ENCODE peak calls at places on chromosome 21, in six cellular contexts. One of them, this sample, is unnamed.

GRCh38 chr21:17539743-17540341 is 27.0 kb downstream of the CXADR start:
- DNase-seq in DMS 273 treated with DMSO at 0.1 percent for 48 hours: no peak
- DNase-seq in GM12865: no peak
- DNase-seq in ovary: no peak
- DNase-seq in Calu3: no peak
- DNase-seq in activated naive CD8-positive, alpha-beta T cell treated with anti-CD3 and anti-CD28 coated beads for 36 hours: no peak
- DNase-seq in this sample: no peak

GRCh38 chr21:32359719-32360260 is 33.0 kb downstream of the URB1 start:
- DNase-seq in DMS 273 treated with DMSO at 0.1 percent for 48 hours: no peak
- DNase-seq in GM12865: no peak
- DNase-seq in ovary: no peak
- DNase-seq in Calu3: peak
- DNase-seq in activated naive CD8-positive, alpha-beta T cell treated with anti-CD3 and anti-CD28 coated beads for 36 hours: no peak
- DNase-seq in this sample: peak

GRCh38 chr21:15687208-15687607 is 42.6 kb upstream of the USP25 start:
- DNase-seq in DMS 273 treated with DMSO at 0.1 percent for 48 hours: no peak
- DNase-seq in GM12865: no peak
- DNase-seq in ovary: no peak
- DNase-seq in Calu3: no peak
- DNase-seq in activated naive CD8-positive, alpha-beta T cell treated with anti-CD3 and anti-CD28 coated beads for 36 hours: no peak
- DNase-seq in this sample: no peak

GRCh38 chr21:33388188-33388587 is 15.0 kb upstream of the IFNGR2 start:
- DNase-seq in DMS 273 treated with DMSO at 0.1 percent for 48 hours: no peak
- DNase-seq in GM12865: no peak
- DNase-seq in ovary: no peak
- DNase-seq in Calu3: no peak
- DNase-seq in activated naive CD8-positive, alpha-beta T cell treated with anti-CD3 and anti-CD28 coated beads for 36 hours: no peak
- DNase-seq in this sample: no peak

GRCh38 chr21:28018741-28019669 is 973.7 kb downstream of the LTN1 start:
- DNase-seq in DMS 273 treated with DMSO at 0.1 percent for 48 hours: no peak
- DNase-seq in GM12865: peak
- DNase-seq in ovary: no peak
- DNase-seq in Calu3: peak
- DNase-seq in activated naive CD8-positive, alpha-beta T cell treated with anti-CD3 and anti-CD28 coated beads for 36 hours: no peak
- DNase-seq in this sample: peak

GRCh38 chr21:41929248-41929647 is 24.6 kb downstream of the C2CD2 start:
- DNase-seq in DMS 273 treated with DMSO at 0.1 percent for 48 hours: no peak
- DNase-seq in GM12865: no peak
- DNase-seq in ovary: no peak
- DNase-seq in Calu3: no peak
- DNase-seq in activated naive CD8-positive, alpha-beta T cell treated with anti-CD3 and anti-CD28 coated beads for 36 hours: no peak
- DNase-seq in this sample: no peak

GRCh38 chr21:26162081-26162480 is 8.5 kb downstream of the APP start:
- DNase-seq in DMS 273 treated with DMSO at 0.1 percent for 48 hours: no peak
- DNase-seq in GM12865: no peak
- DNase-seq in ovary: no peak
- DNase-seq in Calu3: no peak
- DNase-seq in activated naive CD8-positive, alpha-beta T cell treated with anti-CD3 and anti-CD28 coated beads for 36 hours: no peak
- DNase-seq in this sample: no peak

GRCh38 chr21:35043549-35043948 is 5.6 kb downstream of the RUNX1 start:
- DNase-seq in DMS 273 treated with DMSO at 0.1 percent for 48 hours: no peak
- DNase-seq in GM12865: peak
- DNase-seq in ovary: no peak
- DNase-seq in Calu3: no peak
- DNase-seq in activated naive CD8-positive, alpha-beta T cell treated with anti-CD3 and anti-CD28 coated beads for 36 hours: no peak
- DNase-seq in this sample: no peak

GRCh38 chr21:45788635-45789506 is 145.3 kb downstream of the PCBP3 start:
- DNase-seq in DMS 273 treated with DMSO at 0.1 percent for 48 hours: no peak
- DNase-seq in GM12865: no peak
- DNase-seq in ovary: no peak
- DNase-seq in Calu3: no peak
- DNase-seq in activated naive CD8-positive, alpha-beta T cell treated with anti-CD3 and anti-CD28 coated beads for 36 hours: no peak
- DNase-seq in this sample: no peak

GRCh38 chr21:42176864-42177263 is 42.1 kb upstream of the ABCG1 start:
- DNase-seq in DMS 273 treated with DMSO at 0.1 percent for 48 hours: no peak
- DNase-seq in GM12865: no peak
- DNase-seq in ovary: no peak
- DNase-seq in Calu3: no peak
- DNase-seq in activated naive CD8-positive, alpha-beta T cell treated with anti-CD3 and anti-CD28 coated beads for 36 hours: no peak
- DNase-seq in this sample: no peak

GRCh38 chr21:27831177-27831576 is 864.3 kb upstream of the ADAMTS5 start:
- DNase-seq in DMS 273 treated with DMSO at 0.1 percent for 48 hours: no peak
- DNase-seq in GM12865: no peak
- DNase-seq in ovary: no peak
- DNase-seq in Calu3: no peak
- DNase-seq in activated naive CD8-positive, alpha-beta T cell treated with anti-CD3 and anti-CD28 coated beads for 36 hours: no peak
- DNase-seq in this sample: no peak

GRCh38 chr21:24224411-24224810 is 1382.9 kb downstream of the MRPL39 start:
- DNase-seq in DMS 273 treated with DMSO at 0.1 percent for 48 hours: no peak
- DNase-seq in GM12865: no peak
- DNase-seq in ovary: no peak
- DNase-seq in Calu3: no peak
- DNase-seq in activated naive CD8-positive, alpha-beta T cell treated with anti-CD3 and anti-CD28 coated beads for 36 hours: no peak
- DNase-seq in this sample: no peak

GRCh38 chr21:44703731-44704635 is 7.0 kb downstream of the KRTAP10-12 start:
- DNase-seq in DMS 273 treated with DMSO at 0.1 percent for 48 hours: no peak
- DNase-seq in GM12865: no peak
- DNase-seq in ovary: no peak
- DNase-seq in Calu3: no peak
- DNase-seq in activated naive CD8-positive, alpha-beta T cell treated with anti-CD3 and anti-CD28 coated beads for 36 hours: no peak
- DNase-seq in this sample: no peak

GRCh38 chr21:32776743-32777142 is 5.2 kb upstream of the PAXBP1 start:
- DNase-seq in DMS 273 treated with DMSO at 0.1 percent for 48 hours: no peak
- DNase-seq in GM12865: no peak
- DNase-seq in ovary: no peak
- DNase-seq in Calu3: no peak
- DNase-seq in activated naive CD8-positive, alpha-beta T cell treated with anti-CD3 and anti-CD28 coated beads for 36 hours: no peak
- DNase-seq in this sample: no peak

GRCh38 chr21:38219049-38219628 is 37.7 kb upstream of the KCNJ15 start:
- DNase-seq in DMS 273 treated with DMSO at 0.1 percent for 48 hours: peak
- DNase-seq in GM12865: peak
- DNase-seq in ovary: peak
- DNase-seq in Calu3: peak
- DNase-seq in activated naive CD8-positive, alpha-beta T cell treated with anti-CD3 and anti-CD28 coated beads for 36 hours: peak
- DNase-seq in this sample: peak

GRCh38 chr21:44528634-44528995 is 11.4 kb downstream of the KRTAP10-1 start:
- DNase-seq in DMS 273 treated with DMSO at 0.1 percent for 48 hours: no peak
- DNase-seq in GM12865: no peak
- DNase-seq in ovary: no peak
- DNase-seq in Calu3: no peak
- DNase-seq in activated naive CD8-positive, alpha-beta T cell treated with anti-CD3 and anti-CD28 coated beads for 36 hours: no peak
- DNase-seq in this sample: no peak

GRCh38 chr21:44767834-44768831 is 33.5 kb downstream of the UBE2G2 start:
- DNase-seq in DMS 273 treated with DMSO at 0.1 percent for 48 hours: no peak
- DNase-seq in GM12865: no peak
- DNase-seq in ovary: no peak
- DNase-seq in Calu3: no peak
- DNase-seq in activated naive CD8-positive, alpha-beta T cell treated with anti-CD3 and anti-CD28 coated beads for 36 hours: no peak
- DNase-seq in this sample: no peak

GRCh38 chr21:46130721-46131720 is 24.4 kb downstream of the FTCD start:
- DNase-seq in DMS 273 treated with DMSO at 0.1 percent for 48 hours: no peak
- DNase-seq in GM12865: no peak
- DNase-seq in ovary: no peak
- DNase-seq in Calu3: no peak
- DNase-seq in activated naive CD8-positive, alpha-beta T cell treated with anti-CD3 and anti-CD28 coated beads for 36 hours: no peak
- DNase-seq in this sample: no peak

GRCh38 chr21:14683021-14683420 is 136.9 kb upstream of the SAMSN1 start:
- DNase-seq in DMS 273 treated with DMSO at 0.1 percent for 48 hours: no peak
- DNase-seq in GM12865: no peak
- DNase-seq in ovary: no peak
- DNase-seq in Calu3: no peak
- DNase-seq in activated naive CD8-positive, alpha-beta T cell treated with anti-CD3 and anti-CD28 coated beads for 36 hours: no peak
- DNase-seq in this sample: no peak

GRCh38 chr21:45309541-45310381 is 22.1 kb upstream of the POFUT2 start:
- DNase-seq in DMS 273 treated with DMSO at 0.1 percent for 48 hours: no peak
- DNase-seq in GM12865: no peak
- DNase-seq in ovary: peak
- DNase-seq in Calu3: no peak
- DNase-seq in activated naive CD8-positive, alpha-beta T cell treated with anti-CD3 and anti-CD28 coated beads for 36 hours: no peak
- DNase-seq in this sample: no peak

GRCh38 chr21:26082549-26082948 is 88.0 kb downstream of the APP start:
- DNase-seq in DMS 273 treated with DMSO at 0.1 percent for 48 hours: no peak
- DNase-seq in GM12865: no peak
- DNase-seq in ovary: no peak
- DNase-seq in Calu3: no peak
- DNase-seq in activated naive CD8-positive, alpha-beta T cell treated with anti-CD3 and anti-CD28 coated beads for 36 hours: no peak
- DNase-seq in this sample: no peak

GRCh38 chr21:36591326-36591970 is 107.5 kb upstream of the SIM2 start:
- DNase-seq in DMS 273 treated with DMSO at 0.1 percent for 48 hours: no peak
- DNase-seq in GM12865: no peak
- DNase-seq in ovary: no peak
- DNase-seq in Calu3: no peak
- DNase-seq in activated naive CD8-positive, alpha-beta T cell treated with anti-CD3 and anti-CD28 coated beads for 36 hours: no peak
- DNase-seq in this sample: no peak

GRCh38 chr21:34915364-34915834 is 133.7 kb downstream of the RUNX1 start:
- DNase-seq in DMS 273 treated with DMSO at 0.1 percent for 48 hours: no peak
- DNase-seq in GM12865: no peak
- DNase-seq in ovary: no peak
- DNase-seq in Calu3: no peak
- DNase-seq in activated naive CD8-positive, alpha-beta T cell treated with anti-CD3 and anti-CD28 coated beads for 36 hours: no peak
- DNase-seq in this sample: no peak

This sample was measured in ACHN.